ENCODE peak calls at places on chromosomes 3 and 15, in seven cellular contexts. S is HCT116, Y is H1, C is GM12878, V is SK-N-SH, L is K562, F is HepG2. J is an unnamed sample.
A peak's percentile ranks its signal among the peaks of the same experiment; 100 is the strongest.

GRCh38 chr3:170049146-170050000 is 11.6 kb downstream of the GPR160 start:
- DNase-seq in S (no peak), Y (no peak), C (no peak), V (no peak), L (no peak), F (no peak), J (peak; percentile 30)

GRCh38 chr3:189084620-189085019 is 87.2 kb upstream of the TPRG1 start:
- DNase-seq in S (no peak), Y (no peak), C (no peak), V (no peak), L (no peak), F (no peak), J (no peak)

GRCh38 chr15:33737687-33738606 is 230.3 kb upstream of the CHRM5 start:
- DNase-seq in S (peak; percentile 16), Y (peak; percentile 15), C (no peak), V (peak; percentile 71), L (peak; percentile 63), F (peak; percentile 25), J (peak; percentile 49)

GRCh38 chr3:100042144-100042543 is 72.2 kb downstream of the FILIP1L start:
- DNase-seq in S (no peak), Y (no peak), C (no peak), V (peak; percentile 27), L (no peak), F (no peak), J (peak; percentile 91)

GRCh38 chr15:76337047-76337738 is 620 bp downstream of the ISL2 start:
- DNase-seq in S (no peak), Y (no peak), C (no peak), V (peak; percentile 67), L (peak; percentile 42), F (peak; percentile 39), J (peak; percentile 39)

GRCh38 chr15:62771234-62771633 is 271.3 kb upstream of the TPM1 start:
- DNase-seq in S (no peak), Y (no peak), C (no peak), V (no peak), L (no peak), F (no peak), J (no peak)

GRCh38 chr3:123096126-123096525 is 29.3 kb downstream of the PDIA5 start:
- DNase-seq in S (no peak), Y (no peak), C (no peak), V (no peak), L (no peak), F (no peak), J (no peak)

GRCh38 chr3:143998266-143998665 is 26.6 kb downstream of the DIPK2A start:
- DNase-seq in S (no peak), Y (no peak), C (no peak), V (no peak), L (no peak), F (no peak), J (no peak)

GRCh38 chr15:62742409-62743171 is 300.0 kb upstream of the TPM1 start:
- DNase-seq in S (peak; percentile 42), Y (no peak), C (no peak), V (peak; percentile 77), L (peak; percentile 56), F (peak; percentile 42), J (peak; percentile 64)

GRCh38 chr3:196670335-196670734 is 30.8 kb downstream of the NRROS start:
- DNase-seq in S (no peak), Y (no peak), C (no peak), V (no peak), L (no peak), F (no peak), J (peak; percentile 13)

GRCh38 chr3:30611613-30612421 is 5.4 kb downstream of the TGFBR2 start:
- DNase-seq in S (no peak), Y (no peak), C (no peak), V (no peak), L (no peak), F (no peak), J (no peak)

GRCh38 chr3:38649500-38650247 is at the start of gene SCN5A:
- DNase-seq in S (no peak), Y (no peak), C (no peak), V (peak; percentile 94), L (peak; percentile 99), F (no peak), J (peak; percentile 38)

GRCh38 chr15:77461486-77461885 is 40.8 kb downstream of the HMG20A start:
- DNase-seq in S (no peak), Y (no peak), C (no peak), V (no peak), L (no peak), F (no peak), J (no peak)

GRCh38 chr15:79290642-79291275 is 8.2 kb downstream of the ANKRD34C start:
- DNase-seq in S (no peak), Y (no peak), C (no peak), V (no peak), L (no peak), F (no peak), J (no peak)

GRCh38 chr3:126711361-126711760 is 7.3 kb downstream of the CHCHD6 start:
- DNase-seq in S (no peak), Y (no peak), C (no peak), V (no peak), L (no peak), F (no peak), J (no peak)

GRCh38 chr3:185728630-185729334 is 96.1 kb downstream of the IGF2BP2 start:
- DNase-seq in S (no peak), Y (no peak), C (no peak), V (no peak), L (no peak), F (no peak), J (no peak)

GRCh38 chr3:105933871-105934270 is 65.1 kb upstream of the CBLB start:
- DNase-seq in S (no peak), Y (no peak), C (no peak), V (no peak), L (no peak), F (no peak), J (no peak)

GRCh38 chr3:105927720-105928119 is 58.9 kb upstream of the CBLB start:
- DNase-seq in S (no peak), Y (no peak), C (no peak), V (no peak), L (no peak), F (no peak), J (no peak)

GRCh38 chr3:105930733-105931132 is 61.9 kb upstream of the CBLB start:
- DNase-seq in S (no peak), Y (no peak), C (no peak), V (no peak), L (no peak), F (no peak), J (peak; percentile 62)
- H2AFZ ChIP-seq in S (no peak overlapping the region), Y (no peak overlapping the region), C (no peak overlapping the region), V (no peak overlapping the region), L (no peak overlapping the region), F (no peak overlapping the region), J (no peak overlapping the region)

GRCh38 chr15:65595960-65596359 is 15.0 kb downstream of the INTS14 start:
- DNase-seq in S (no peak), Y (no peak), C (no peak), V (peak; percentile 59), L (peak; percentile 43), F (peak; percentile 67), J (peak; percentile 23)
- TF ChIP-seq MAX in S (no peak), Y (no peak), C (no peak), V (no peak), L (no peak), F (no peak), J (no peak)

DNA sequence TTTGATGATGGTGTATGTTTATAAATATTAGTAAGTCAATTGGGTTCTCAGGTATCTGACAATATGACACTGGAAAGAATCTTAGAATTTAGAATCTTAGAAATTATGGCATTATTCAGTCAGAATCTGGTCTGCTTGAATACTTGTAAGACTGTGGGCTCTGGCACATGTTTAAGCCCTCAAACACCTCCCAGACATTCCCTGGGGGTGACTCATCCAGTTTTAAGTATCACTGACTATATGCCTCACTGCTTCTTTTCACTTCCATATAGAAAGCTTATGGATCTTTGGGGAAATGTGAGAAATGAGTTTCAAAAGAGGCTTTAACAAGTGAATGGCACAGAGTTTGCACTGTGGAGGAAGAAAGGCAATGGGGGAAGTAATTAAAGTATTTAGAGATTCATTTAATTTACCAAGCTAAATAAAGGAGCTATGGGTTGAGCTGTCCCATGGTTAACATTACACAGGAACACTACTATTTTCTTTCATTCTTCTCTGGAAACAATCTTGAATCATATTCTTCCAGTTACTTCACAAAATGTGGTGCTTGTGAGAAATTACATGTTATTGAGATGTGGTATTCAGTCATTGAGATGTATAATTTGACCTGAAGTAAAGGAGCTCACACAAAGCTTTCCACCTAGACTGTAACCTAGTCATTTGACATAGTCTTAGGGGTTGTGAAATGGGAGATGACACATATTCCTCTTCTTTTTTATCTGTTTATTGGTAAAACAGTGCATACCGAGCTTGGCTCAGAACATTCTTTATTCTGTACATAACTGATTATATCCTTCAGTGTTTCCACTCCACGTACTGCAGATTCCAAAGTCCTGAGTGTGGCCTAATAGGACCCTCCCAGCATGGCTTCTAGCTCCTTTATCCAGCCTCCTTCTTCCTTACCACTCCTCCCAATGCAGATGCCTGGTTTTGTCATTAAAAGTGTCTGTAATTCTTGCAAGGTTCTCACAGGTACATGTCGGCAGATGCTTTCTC is 544.6 kb upstream of the NECTIN3 start:
- DNase-seq in S (peak; percentile 55), Y (no peak), C (no peak), V (no peak), L (peak; percentile 10), F (no peak), J (peak; percentile 82)
- H2AFZ ChIP-seq in S (peak overlapping the region; percentile 71), Y (no peak overlapping the region), C (no peak overlapping the region), V (peak overlapping the region; percentile 64), L (peak overlapping the region; percentile 24), F (no peak overlapping the region), J (peak overlapping the region; percentile 27)

GRCh38 chr3:50204804-50205718 is at the start of gene SLC38A3:
- DNase-seq in S (no peak), Y (no peak), C (no peak), V (peak; percentile 97), L (peak; percentile 83), F (no peak), J (peak; percentile 31)
- TF ChIP-seq MAX in S (no peak), Y (peak; percentile 37), C (no peak), V (no peak), L (no peak), F (no peak), J (no peak)

J was measured in endothelial cell of umbilical vein.